ENCODE peak calls at places on chromosomes 12 and 14, in ten cellular contexts. One of them, this sample, is unnamed.

GRCh38 chr12:2893007-2893406 is 2.3 kb downstream of the TULP3 start:
- DNase-seq in dorsolateral prefrontal cortex: no peak
- DNase-seq in fibroblast of mammary gland: peak
- DNase-seq in Calu3: no peak
- DNase-seq in tibial artery: peak
- DNase-seq in progenitor cell of endocrine pancreas: no peak
- DNase-seq in GM23338: no peak
- DNase-seq in neural progenitor cell: no peak
- DNase-seq in GM20000: no peak
- DNase-seq in upper lobe of right lung: no peak
- DNase-seq in this sample: no peak

GRCh38 chr14:106879241-106879640 is 1352.9 kb downstream of the TMEM121 start:
- DNase-seq in GM20000: peak
- DNase-seq in upper lobe of right lung: peak
- DNase-seq in fibroblast of mammary gland: peak
- DNase-seq in neural progenitor cell: no peak
- DNase-seq in progenitor cell of endocrine pancreas: no peak
- DNase-seq in dorsolateral prefrontal cortex: no peak
- DNase-seq in Calu3: peak
- DNase-seq in GM23338: peak
- DNase-seq in tibial artery: no peak
- DNase-seq in this sample: peak

GRCh38 chr14:35394326-35394725 is 10.2 kb downstream of the NFKBIA start:
- DNase-seq in tibial artery: no peak
- DNase-seq in dorsolateral prefrontal cortex: no peak
- DNase-seq in GM23338: no peak
- DNase-seq in upper lobe of right lung: no peak
- DNase-seq in fibroblast of mammary gland: no peak
- DNase-seq in GM20000: no peak
- DNase-seq in progenitor cell of endocrine pancreas: no peak
- DNase-seq in Calu3: no peak
- DNase-seq in neural progenitor cell: no peak
- DNase-seq in this sample: no peak

GRCh38 chr12:75650989-75651695 is 139.7 kb upstream of the KRR1 start:
- DNase-seq in Calu3: no peak
- DNase-seq in progenitor cell of endocrine pancreas: no peak
- DNase-seq in neural progenitor cell: no peak
- DNase-seq in GM23338: no peak
- DNase-seq in GM20000: no peak
- DNase-seq in fibroblast of mammary gland: peak
- DNase-seq in tibial artery: no peak
- DNase-seq in dorsolateral prefrontal cortex: no peak
- DNase-seq in upper lobe of right lung: no peak
- DNase-seq in this sample: no peak

GRCh38 chr12:46217686-46218508 is 50.9 kb downstream of the SLC38A1 start:
- DNase-seq in neural progenitor cell: no peak
- DNase-seq in tibial artery: peak
- DNase-seq in Calu3: no peak
- DNase-seq in upper lobe of right lung: no peak
- DNase-seq in GM20000: peak
- DNase-seq in fibroblast of mammary gland: no peak
- DNase-seq in dorsolateral prefrontal cortex: no peak
- DNase-seq in GM23338: no peak
- DNase-seq in progenitor cell of endocrine pancreas: no peak
- DNase-seq in this sample: peak

GRCh38 chr14:19878029-19878642 is 3.2 kb downstream of the OR4K2 start:
- DNase-seq in fibroblast of mammary gland: peak
- DNase-seq in Calu3: no peak
- DNase-seq in progenitor cell of endocrine pancreas: no peak
- DNase-seq in upper lobe of right lung: no peak
- DNase-seq in neural progenitor cell: no peak
- DNase-seq in dorsolateral prefrontal cortex: no peak
- DNase-seq in GM20000: peak
- DNase-seq in GM23338: peak
- DNase-seq in tibial artery: no peak
- DNase-seq in this sample: no peak

GRCh38 chr12:26651566-26652188 is 181.3 kb downstream of the ITPR2 start:
- DNase-seq in upper lobe of right lung: no peak
- DNase-seq in progenitor cell of endocrine pancreas: peak
- DNase-seq in fibroblast of mammary gland: peak
- DNase-seq in dorsolateral prefrontal cortex: no peak
- DNase-seq in Calu3: peak
- DNase-seq in tibial artery: no peak
- DNase-seq in GM20000: peak
- DNase-seq in neural progenitor cell: peak
- DNase-seq in GM23338: peak
- DNase-seq in this sample: peak

GRCh38 chr14:74988131-74988530 is 14.6 kb upstream of the EIF2B2 start:
- DNase-seq in tibial artery: no peak
- DNase-seq in upper lobe of right lung: no peak
- DNase-seq in progenitor cell of endocrine pancreas: no peak
- DNase-seq in Calu3: peak
- DNase-seq in neural progenitor cell: no peak
- DNase-seq in fibroblast of mammary gland: peak
- DNase-seq in GM20000: no peak
- DNase-seq in GM23338: no peak
- DNase-seq in dorsolateral prefrontal cortex: no peak
- DNase-seq in this sample: no peak

GRCh38 chr14:37625597-37626595 is 30.5 kb downstream of the TTC6 start:
- DNase-seq in GM20000: no peak
- DNase-seq in GM23338: no peak
- DNase-seq in Calu3: no peak
- DNase-seq in fibroblast of mammary gland: no peak
- DNase-seq in progenitor cell of endocrine pancreas: no peak
- DNase-seq in dorsolateral prefrontal cortex: no peak
- DNase-seq in tibial artery: no peak
- DNase-seq in upper lobe of right lung: no peak
- DNase-seq in neural progenitor cell: no peak
- DNase-seq in this sample: no peak

GRCh38 chr14:37620856-37621255 is 25.4 kb downstream of the TTC6 start:
- DNase-seq in Calu3: no peak
- DNase-seq in dorsolateral prefrontal cortex: no peak
- DNase-seq in GM20000: peak
- DNase-seq in tibial artery: no peak
- DNase-seq in neural progenitor cell: no peak
- DNase-seq in fibroblast of mammary gland: no peak
- DNase-seq in GM23338: no peak
- DNase-seq in upper lobe of right lung: no peak
- DNase-seq in progenitor cell of endocrine pancreas: no peak
- DNase-seq in this sample: no peak

GRCh38 chr14:37623971-37624370 is 28.5 kb downstream of the TTC6 start:
- DNase-seq in progenitor cell of endocrine pancreas: no peak
- DNase-seq in tibial artery: no peak
- DNase-seq in GM20000: no peak
- DNase-seq in dorsolateral prefrontal cortex: no peak
- DNase-seq in fibroblast of mammary gland: no peak
- DNase-seq in GM23338: no peak
- DNase-seq in Calu3: no peak
- DNase-seq in neural progenitor cell: no peak
- DNase-seq in upper lobe of right lung: no peak
- DNase-seq in this sample: no peak

GRCh38 chr14:37623552-37623951 is 28.1 kb downstream of the TTC6 start:
- DNase-seq in GM23338: no peak
- DNase-seq in progenitor cell of endocrine pancreas: no peak
- DNase-seq in upper lobe of right lung: no peak
- DNase-seq in tibial artery: no peak
- DNase-seq in neural progenitor cell: no peak
- DNase-seq in fibroblast of mammary gland: peak
- DNase-seq in GM20000: no peak
- DNase-seq in dorsolateral prefrontal cortex: no peak
- DNase-seq in Calu3: no peak
- DNase-seq in this sample: no peak

GRCh38 chr14:37622231-37622923 is 26.9 kb downstream of the TTC6 start:
- DNase-seq in dorsolateral prefrontal cortex: no peak
- DNase-seq in neural progenitor cell: peak
- DNase-seq in upper lobe of right lung: no peak
- DNase-seq in fibroblast of mammary gland: peak
- DNase-seq in Calu3: no peak
- DNase-seq in tibial artery: no peak
- DNase-seq in progenitor cell of endocrine pancreas: no peak
- DNase-seq in GM23338: peak
- DNase-seq in GM20000: peak
- DNase-seq in this sample: no peak
- TF ChIP-seq CTCF in dorsolateral prefrontal cortex: no peak
- TF ChIP-seq CTCF in neural progenitor cell: peak
- TF ChIP-seq CTCF in upper lobe of right lung: no peak
- TF ChIP-seq CTCF in fibroblast of mammary gland: no peak
- TF ChIP-seq CTCF in Calu3: no peak
- TF ChIP-seq CTCF in tibial artery: no peak
- TF ChIP-seq CTCF in progenitor cell of endocrine pancreas: no peak
- TF ChIP-seq CTCF in GM23338: no peak
- TF ChIP-seq CTCF in GM20000: no peak
- TF ChIP-seq CTCF in this sample: no peak

DNA sequence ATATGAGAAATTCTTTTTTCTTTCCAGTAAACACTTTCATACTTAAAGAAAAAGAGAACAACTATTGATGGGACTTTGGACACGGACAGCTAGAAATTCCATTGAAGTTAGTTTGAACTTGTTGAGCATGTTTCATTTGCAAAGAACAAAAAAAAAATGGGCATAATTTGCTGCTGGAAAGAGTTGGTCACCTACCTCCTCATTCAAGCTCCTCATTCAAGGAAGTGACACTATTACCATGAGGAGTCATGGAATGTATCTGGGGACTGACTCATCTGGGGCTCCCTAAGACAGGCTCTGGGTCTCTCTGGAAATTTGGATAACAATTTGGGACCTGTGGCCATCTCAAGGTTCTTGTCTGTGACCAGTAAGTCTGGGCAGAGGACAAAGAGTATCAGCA is 50.4 kb downstream of the KICS2 start:
- DNase-seq in Calu3: no peak
- DNase-seq in dorsolateral prefrontal cortex: no peak
- DNase-seq in GM23338: no peak
- DNase-seq in GM20000: no peak
- DNase-seq in upper lobe of right lung: no peak
- DNase-seq in progenitor cell of endocrine pancreas: no peak
- DNase-seq in tibial artery: no peak
- DNase-seq in fibroblast of mammary gland: peak
- DNase-seq in neural progenitor cell: no peak
- DNase-seq in this sample: no peak
- TF ChIP-seq CTCF in Calu3: no peak
- TF ChIP-seq CTCF in dorsolateral prefrontal cortex: no peak
- TF ChIP-seq CTCF in GM23338: no peak
- TF ChIP-seq CTCF in GM20000: no peak
- TF ChIP-seq CTCF in upper lobe of right lung: no peak
- TF ChIP-seq CTCF in progenitor cell of endocrine pancreas: no peak
- TF ChIP-seq CTCF in tibial artery: no peak
- TF ChIP-seq CTCF in fibroblast of mammary gland: no peak
- TF ChIP-seq CTCF in neural progenitor cell: no peak
- TF ChIP-seq CTCF in this sample: no peak

GRCh38 chr12:102120564-102120873 is 536 bp downstream of the PARPBP start:
- DNase-seq in neural progenitor cell: peak
- DNase-seq in tibial artery: no peak
- DNase-seq in upper lobe of right lung: no peak
- DNase-seq in Calu3: no peak
- DNase-seq in dorsolateral prefrontal cortex: no peak
- DNase-seq in GM20000: no peak
- DNase-seq in progenitor cell of endocrine pancreas: no peak
- DNase-seq in GM23338: no peak
- DNase-seq in fibroblast of mammary gland: no peak
- DNase-seq in this sample: no peak

GRCh38 chr12:102118874-102119273 is 1.0 kb downstream of the NUP37 start:
- DNase-seq in progenitor cell of endocrine pancreas: no peak
- DNase-seq in GM23338: no peak
- DNase-seq in upper lobe of right lung: no peak
- DNase-seq in GM20000: no peak
- DNase-seq in neural progenitor cell: no peak
- DNase-seq in fibroblast of mammary gland: no peak
- DNase-seq in tibial artery: no peak
- DNase-seq in Calu3: no peak
- DNase-seq in dorsolateral prefrontal cortex: no peak
- DNase-seq in this sample: no peak

GRCh38 chr12:102120886-102121285 is 903 bp downstream of the PARPBP start:
- DNase-seq in GM20000: peak
- DNase-seq in upper lobe of right lung: no peak
- DNase-seq in GM23338: peak
- DNase-seq in fibroblast of mammary gland: peak
- DNase-seq in tibial artery: no peak
- DNase-seq in Calu3: peak
- DNase-seq in progenitor cell of endocrine pancreas: no peak
- DNase-seq in dorsolateral prefrontal cortex: no peak
- DNase-seq in neural progenitor cell: peak
- DNase-seq in this sample: peak

GRCh38 chr12:102116392-102116791 is 3.5 kb downstream of the NUP37 start:
- DNase-seq in GM23338: no peak
- DNase-seq in neural progenitor cell: no peak
- DNase-seq in fibroblast of mammary gland: no peak
- DNase-seq in tibial artery: no peak
- DNase-seq in progenitor cell of endocrine pancreas: no peak
- DNase-seq in dorsolateral prefrontal cortex: no peak
- DNase-seq in GM20000: no peak
- DNase-seq in upper lobe of right lung: no peak
- DNase-seq in Calu3: no peak
- DNase-seq in this sample: no peak

GRCh38 chr12:102119674-102120563 is at the start of the genes NUP37 and PARPBP:
- DNase-seq in upper lobe of right lung: peak
- DNase-seq in progenitor cell of endocrine pancreas: peak
- DNase-seq in tibial artery: peak
- DNase-seq in fibroblast of mammary gland: peak
- DNase-seq in GM23338: peak
- DNase-seq in dorsolateral prefrontal cortex: peak
- DNase-seq in GM20000: peak
- DNase-seq in neural progenitor cell: peak
- DNase-seq in Calu3: peak
- DNase-seq in this sample: peak
- TF ChIP-seq CTCF in upper lobe of right lung: no peak
- TF ChIP-seq CTCF in progenitor cell of endocrine pancreas: peak
- TF ChIP-seq CTCF in tibial artery: peak
- TF ChIP-seq CTCF in fibroblast of mammary gland: no peak
- TF ChIP-seq CTCF in GM23338: no peak
- TF ChIP-seq CTCF in dorsolateral prefrontal cortex: peak
- TF ChIP-seq CTCF in GM20000: no peak
- TF ChIP-seq CTCF in neural progenitor cell: peak
- TF ChIP-seq CTCF in Calu3: no peak
- TF ChIP-seq CTCF in this sample: peak

GRCh38 chr12:56078931-56079728 is 835 bp upstream of the ERBB3 start:
- DNase-seq in Calu3: peak
- DNase-seq in dorsolateral prefrontal cortex: peak
- DNase-seq in GM23338: peak
- DNase-seq in tibial artery: peak
- DNase-seq in upper lobe of right lung: peak
- DNase-seq in progenitor cell of endocrine pancreas: peak
- DNase-seq in GM20000: peak
- DNase-seq in fibroblast of mammary gland: peak
- DNase-seq in neural progenitor cell: peak
- DNase-seq in this sample: peak

GRCh38 chr12:56080556-56081138 is 682 bp downstream of the ERBB3 start:
- DNase-seq in tibial artery: no peak
- DNase-seq in Calu3: peak
- DNase-seq in dorsolateral prefrontal cortex: no peak
- DNase-seq in fibroblast of mammary gland: no peak
- DNase-seq in upper lobe of right lung: no peak
- DNase-seq in GM23338: peak
- DNase-seq in progenitor cell of endocrine pancreas: peak
- DNase-seq in neural progenitor cell: peak
- DNase-seq in GM20000: no peak
- DNase-seq in this sample: no peak

GRCh38 chr12:56081393-56082347 is 1.7 kb downstream of the ERBB3 start:
- DNase-seq in Calu3: peak
- DNase-seq in upper lobe of right lung: no peak
- DNase-seq in dorsolateral prefrontal cortex: peak
- DNase-seq in fibroblast of mammary gland: no peak
- DNase-seq in GM20000: no peak
- DNase-seq in progenitor cell of endocrine pancreas: no peak
- DNase-seq in GM23338: peak
- DNase-seq in neural progenitor cell: peak
- DNase-seq in tibial artery: no peak
- DNase-seq in this sample: no peak

GRCh38 chr12:56078427-56078826 is 1.5 kb upstream of the ERBB3 start:
- DNase-seq in GM20000: no peak
- DNase-seq in tibial artery: no peak
- DNase-seq in upper lobe of right lung: no peak
- DNase-seq in dorsolateral prefrontal cortex: no peak
- DNase-seq in fibroblast of mammary gland: no peak
- DNase-seq in GM23338: peak
- DNase-seq in Calu3: no peak
- DNase-seq in progenitor cell of endocrine pancreas: no peak
- DNase-seq in neural progenitor cell: no peak
- DNase-seq in this sample: no peak

DNA sequence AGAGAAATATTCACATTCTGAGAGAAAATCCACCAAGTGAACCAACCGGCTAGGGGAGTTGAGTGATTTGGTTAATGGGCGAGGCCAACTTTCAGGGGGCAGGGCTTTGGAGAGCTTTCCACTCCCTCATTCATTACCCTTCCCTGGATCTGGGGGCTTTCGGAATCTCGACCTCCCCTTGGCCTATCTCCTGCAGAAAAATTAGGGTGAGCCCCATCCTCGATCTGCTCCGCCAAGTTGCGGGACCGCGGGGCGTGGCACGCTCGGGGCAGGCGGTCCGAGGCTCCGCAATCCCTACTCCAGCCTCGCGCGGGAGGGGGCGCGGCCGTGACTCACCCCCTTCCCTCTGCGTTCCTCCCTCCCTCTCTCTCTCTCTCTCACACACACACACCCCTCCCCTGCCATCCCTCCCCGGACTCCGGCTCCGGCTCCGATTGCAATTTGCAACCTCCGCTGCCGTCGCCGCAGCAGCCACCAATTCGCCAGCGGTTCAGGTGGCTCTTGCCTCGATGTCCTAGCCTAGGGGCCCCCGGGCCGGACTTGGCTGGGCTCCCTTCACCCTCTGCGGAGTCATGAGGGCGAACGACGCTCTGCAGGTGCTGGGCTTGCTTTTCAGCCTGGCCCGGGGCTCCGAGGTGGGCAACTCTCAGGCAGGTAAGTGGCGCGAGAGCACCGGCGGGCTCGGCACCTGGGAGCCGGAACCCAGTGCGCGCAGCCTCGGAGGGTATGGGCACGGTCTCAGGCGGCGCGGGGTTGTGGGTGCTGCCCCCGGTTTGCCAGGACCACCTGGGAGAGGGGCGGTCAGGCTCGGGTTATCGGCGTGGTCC is at the start of gene ERBB3:
- DNase-seq in GM23338: peak
- DNase-seq in upper lobe of right lung: peak
- DNase-seq in tibial artery: peak
- DNase-seq in dorsolateral prefrontal cortex: peak
- DNase-seq in progenitor cell of endocrine pancreas: peak
- DNase-seq in Calu3: peak
- DNase-seq in GM20000: peak
- DNase-seq in neural progenitor cell: peak
- DNase-seq in fibroblast of mammary gland: peak
- DNase-seq in this sample: peak
- TF ChIP-seq CTCF in GM23338: no peak
- TF ChIP-seq CTCF in upper lobe of right lung: no peak
- TF ChIP-seq CTCF in tibial artery: no peak
- TF ChIP-seq CTCF in dorsolateral prefrontal cortex: no peak
- TF ChIP-seq CTCF in progenitor cell of endocrine pancreas: no peak
- TF ChIP-seq CTCF in Calu3: no peak
- TF ChIP-seq CTCF in GM20000: no peak
- TF ChIP-seq CTCF in neural progenitor cell: no peak
- TF ChIP-seq CTCF in fibroblast of mammary gland: no peak
- TF ChIP-seq CTCF in this sample: no peak

This sample was measured in GM10248.